ENCODE peak calls at places on chromosomes 16 and 17, in ten cellular contexts. J, Q, G, D, N, K, C, M, L and I are unnamed samples.

GRCh38 chr16:8730335-8730915 is 56.0 kb downstream of the ABAT start:
- DNase-seq in G (no peak), J (no peak), L (peak; percentile 9), D (no peak), C (no peak), M (no peak), Q (no peak), K (no peak), N (no peak), I (no peak)

GRCh38 chr16:29148867-29149272 is 164.0 kb downstream of the LAT start:
- DNase-seq in G (no peak), Q (no peak), D (no peak), K (peak; percentile 68), C (no peak), J (peak; percentile 46), N (no peak), M (peak; percentile 91), L (no peak), I (no peak)

GRCh38 chr17:75721463-75722011 is 278 bp downstream of the ITGB4 start:
- DNase-seq in M (no peak), J (no peak), L (no peak), D (no peak), G (no peak), K (no peak), Q (no peak), N (no peak), C (no peak), I (no peak)

GRCh38 chr16:34078697-34079096 is 619.3 kb downstream of the TP53TG3F start:
- DNase-seq in L (no peak), N (no peak), Q (no peak), G (peak; percentile 10), M (no peak), D (no peak), C (no peak), J (no peak), K (no peak), I (no peak)

GRCh38 chr17:48724241-48725004 is 1.4 kb downstream of the PRAC2 start:
- DNase-seq in D (peak; percentile 73), Q (peak; percentile 52), N (peak; percentile 58), M (peak; percentile 83), L (peak; percentile 56), G (peak; percentile 70), K (peak; percentile 61), C (peak; percentile 96), J (peak; percentile 56), I (no peak)

GRCh38 chr17:30274887-30275286 is 16.9 kb downstream of the BLMH start:
- DNase-seq in C (no peak), G (no peak), J (no peak), N (no peak), D (no peak), Q (no peak), K (no peak), M (no peak), L (no peak), I (no peak)

GRCh38 chr17:18025596-18026407 is 13.2 kb downstream of the ATPAF2 start:
- DNase-seq in M (no peak), G (no peak), K (no peak), Q (no peak), J (no peak), L (no peak), N (no peak), C (no peak), D (peak; percentile 77), I (no peak)

GRCh38 chr16:73006021-73006420 is 41.9 kb downstream of the ZFHX3 start:
- DNase-seq in M (no peak), C (no peak), Q (no peak), K (no peak), L (no peak), N (no peak), D (no peak), G (no peak), J (no peak), I (no peak)

GRCh38 chr17:65389956-65390355 is 171.5 kb downstream of the AXIN2 start:
- DNase-seq in M (no peak), J (no peak), N (no peak), Q (no peak), G (peak; percentile 44), K (no peak), D (peak; percentile 84), L (no peak), C (no peak), I (no peak)

GRCh38 chr17:66353937-66354401 is 51.6 kb downstream of the PRKCA start:
- DNase-seq in M (no peak), N (no peak), G (peak; percentile 80), D (peak; percentile 69), Q (no peak), K (no peak), C (no peak), J (no peak), L (no peak), I (no peak)

GRCh38 chr17:59618894-59619312 is 792 bp upstream of the CLTC start:
- DNase-seq in J (no peak), N (no peak), M (no peak), D (no peak), K (no peak), C (no peak), L (no peak), Q (no peak), G (no peak), I (no peak)

GRCh38 chr16:84271037-84271436 is 23.6 kb upstream of the WFDC1 start:
- DNase-seq in Q (no peak), C (no peak), L (no peak), K (no peak), G (no peak), J (no peak), D (no peak), M (no peak), N (no peak), I (no peak)

GRCh38 chr17:31309525-31309924 is 4.3 kb downstream of the EVI2B start:
- DNase-seq in L (no peak), J (peak; percentile 69), K (no peak), N (peak; percentile 85), D (no peak), Q (no peak), C (no peak), G (no peak), M (no peak), I (no peak)

GRCh38 chr17:48597775-48598631 is 4.4 kb upstream of the HOXB5 start:
- DNase-seq in J (peak; percentile 42), D (no peak), L (no peak), C (peak; percentile 82), M (no peak), G (peak; percentile 91), N (peak; percentile 55), K (no peak), Q (no peak), I (no peak)

GRCh38 chr17:5362162-5362811 is 57.2 kb downstream of the NUP88 start:
- DNase-seq in D (no peak), C (no peak), N (no peak), G (no peak), J (no peak), K (no peak), M (no peak), Q (no peak), L (no peak), I (no peak)

GRCh38 chr17:8726951-8727555 is 17.6 kb downstream of the CCDC42 start:
- DNase-seq in N (no peak), K (no peak), C (no peak), L (no peak), D (no peak), Q (no peak), G (no peak), J (no peak), M (peak; percentile 44), I (peak; percentile 73)